ENCODE peak calls at places on chromosomes 12 and 14, in four cellular contexts. B, U, G and A are unnamed samples. For H3K27me3 and H3K4me1, the result is how much of the 10 kb centered on the place peaks cover.

GRCh38 chr14:70882771-70883492 is 24.3 kb upstream of the PCNX1 start:
- DNase-seq in U (no peak), G (peak), B (no peak), A (no peak)

GRCh38 chr14:94025720-94026119 is 420 bp upstream of the OTUB2 start:
- DNase-seq in G (no peak), U (no peak), B (no peak), A (no peak)

GRCh38 chr14:35535794-35536112 is 1.8 kb downstream of the INSM2 start:
- DNase-seq in G (no peak), B (no peak), U (no peak), A (no peak)

GRCh38 chr14:65937079-65937803 is 524.7 kb downstream of the FUT8 start:
- DNase-seq in B (no peak), U (no peak), G (no peak), A (no peak)

GRCh38 chr12:115088328-115088994 is 404.5 kb upstream of the TBX3 start:
- DNase-seq in U (no peak), G (peak), B (no peak), A (no peak)

GRCh38 chr12:110316861-110317260 is 35.8 kb downstream of the ATP2A2 start:
- DNase-seq in G (no peak), B (no peak), U (no peak), A (no peak)

GRCh38 chr12:103273645-103274044 is 222.1 kb downstream of the C12orf42 start:
- DNase-seq in U (no peak), B (no peak), G (no peak), A (no peak)

GRCh38 chr14:63203618-63204406 is 431 bp upstream of the RHOJ start:
- DNase-seq in B (peak), U (peak), G (peak), A (no peak)

GRCh38 chr14:25049559-25050493 is at the start of gene STXBP6:
- DNase-seq in U (no peak), B (peak), G (peak), A (no peak)

GRCh38 chr14:98802044-98802443 is 470.0 kb downstream of the BCL11B start:
- DNase-seq in G (no peak), B (no peak), U (no peak), A (no peak)

GRCh38 chr12:100290016-100290415 is 23.0 kb downstream of the SCYL2 start:
- DNase-seq in B (no peak), U (no peak), G (no peak), A (no peak)

GRCh38 chr14:53519137-53519536 is 366.0 kb upstream of the DDHD1 start:
- DNase-seq in U (no peak), G (no peak), B (no peak), A (no peak)

GRCh38 chr14:30974628-30975027 is 50.8 kb upstream of the AP4S1 start:
- DNase-seq in G (no peak), U (no peak), B (no peak), A (no peak)

GRCh38 chr14:70416322-70416716 is 571 bp downstream of the SYNJ2BP start:
- DNase-seq in G (no peak), B (no peak), U (no peak), A (no peak)

DNA sequence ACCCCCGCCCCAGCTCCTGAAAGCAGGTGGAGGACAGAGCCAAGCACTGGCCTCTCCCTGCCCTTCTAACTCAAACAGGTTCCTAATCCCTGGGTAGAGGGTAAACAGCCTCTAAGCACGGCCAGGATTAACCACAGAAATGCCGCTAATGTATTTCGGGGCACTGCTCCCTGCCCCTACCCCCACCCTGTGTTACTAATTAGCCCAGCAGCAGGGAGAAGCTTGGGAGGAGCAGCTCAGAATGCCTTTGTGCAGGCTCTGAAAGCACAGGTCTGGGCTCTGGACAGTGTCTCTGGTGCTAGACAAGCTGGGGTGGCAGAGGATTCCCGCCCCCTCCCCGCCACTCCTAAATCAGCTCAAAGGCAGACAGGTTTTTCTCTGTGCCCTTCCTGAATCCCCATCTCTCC is 53.2 kb downstream of the SMUG1 start:
- DNase-seq in G (no peak), B (no peak), U (no peak), A (no peak)
- H3K27me3 ChIP-seq in G (under half), B (half or more), U (under half), A (under half)

DNA sequence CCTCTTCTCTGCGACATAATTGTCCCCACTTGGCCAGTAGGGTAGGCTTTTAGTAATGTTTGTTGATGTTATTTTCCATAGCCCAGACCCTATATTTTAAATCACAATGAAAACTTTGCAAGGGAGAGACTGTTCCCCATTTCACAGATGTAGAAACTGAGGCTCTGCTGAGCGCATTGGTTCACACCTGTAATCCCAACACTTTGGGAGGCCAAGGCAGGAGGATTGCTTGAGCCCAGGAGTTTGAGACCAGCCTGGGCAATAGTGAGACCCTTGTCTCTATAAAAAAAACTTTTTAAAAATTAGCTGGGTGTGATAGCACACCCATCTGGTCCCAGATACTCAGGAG is 114.8 kb downstream of the DIP2B start:
- DNase-seq in B (no peak), G (no peak), U (no peak), A (no peak)
- H3K4me1 ChIP-seq in B (under half), G (under half), U (under half), A (under half)

GRCh38 chr12:113524495-113524894 is 52.8 kb upstream of the LHX5 start:
- DNase-seq in G (no peak), B (no peak), U (no peak), A (no peak)
- H3K27me3 ChIP-seq in G (under half), B (half or more), U (under half), A (under half)

GRCh38 chr14:64704743-64705405 is 650 bp downstream of the PLEKHG3 start:
- DNase-seq in B (peak), U (no peak), G (no peak), A (no peak)
- H3K4me1 ChIP-seq in B (half or more), U (under half), G (under half), A (half or more)

GRCh38 chr12:1122803-1123202 is 131.8 kb downstream of the ERC1 start:
- DNase-seq in B (no peak), U (no peak), G (no peak), A (peak)
- H3K27me3 ChIP-seq in B (under half), U (under half), G (under half), A (under half)

GRCh38 chr14:68393178-68393763 is 399.6 kb downstream of the ZFP36L1 start:
- DNase-seq in G (no peak), B (no peak), U (no peak), A (no peak)
- H3K4me1 ChIP-seq in G (under half), B (half or more), U (half or more), A (under half)

DNA sequence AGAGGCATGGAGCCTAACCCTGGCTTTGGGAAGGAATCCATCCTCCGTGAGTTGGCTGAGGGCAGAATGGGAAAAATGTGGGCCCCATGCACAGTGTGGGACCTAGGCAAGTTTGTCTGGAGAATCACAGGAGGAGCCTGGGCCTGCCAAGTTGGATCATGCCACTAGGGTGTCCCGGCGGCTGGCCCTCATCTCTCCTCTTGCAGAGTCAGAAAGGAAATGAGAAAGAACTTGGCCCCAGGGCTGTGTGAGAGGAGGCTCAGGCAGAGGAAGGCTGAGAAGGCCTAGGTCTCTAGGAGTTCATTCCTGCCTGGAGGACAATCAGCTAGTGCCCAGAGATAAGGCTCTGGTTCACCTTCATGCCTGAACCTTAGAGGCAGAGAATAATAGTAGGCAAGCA is 2.5 kb upstream of the ESRRB start:
- DNase-seq in B (no peak), G (no peak), U (no peak), A (no peak)
- H3K27me3 ChIP-seq in B (half or more), G (under half), U (under half), A (under half)

GRCh38 chr14:68712703-68713370 is 80.0 kb downstream of the ZFP36L1 start:
- DNase-seq in G (no peak), U (no peak), B (no peak), A (no peak)
- H3K4me1 ChIP-seq in G (under half), U (under half), B (under half), A (under half)